ENCODE peak calls at places on chromosomes 2 and 18, in ten cellular contexts. G, X, W, A, V, U, I, K, L and O are unnamed samples.

GRCh38 chr2:9752441-9753275 is 90.6 kb upstream of the TAF1B start:
- DNase-seq in G (no peak), X (peak), W (peak), A (peak), V (no peak), U (peak), I (peak), K (no peak), L (no peak), O (no peak)

GRCh38 chr2:43075054-43075593 is 151.3 kb downstream of the ZFP36L2 start:
- DNase-seq in G (peak), X (peak), W (peak), A (peak), V (peak), U (no peak), I (no peak), K (peak), L (peak), O (no peak)

GRCh38 chr2:9753276-9753600 is 90.0 kb upstream of the TAF1B start:
- DNase-seq in G (peak), X (peak), W (peak), A (no peak), V (peak), U (peak), I (peak), K (peak), L (peak), O (no peak)

GRCh38 chr2:24616606-24617005 is 125.6 kb downstream of the NCOA1 start:
- DNase-seq in G (no peak), X (no peak), W (no peak), A (no peak), V (no peak), U (no peak), I (no peak), K (no peak), L (no peak), O (no peak)

GRCh38 chr18:46174317-46175039 is 70.3 kb downstream of the HAUS1 start:
- DNase-seq in G (no peak), X (peak), W (no peak), A (no peak), V (no peak), U (peak), I (peak), K (peak), L (peak), O (no peak)

GRCh38 chr2:220275454-220275853 is 648.0 kb downstream of the SLC4A3 start:
- DNase-seq in G (no peak), X (no peak), W (peak), A (no peak), V (no peak), U (no peak), I (no peak), K (no peak), L (no peak), O (no peak)

GRCh38 chr2:231709981-231710750 is 1.8 kb downstream of the PTMA start:
- DNase-seq in G (peak), X (peak), W (peak), A (peak), V (peak), U (peak), I (peak), K (peak), L (peak), O (peak)

GRCh38 chr2:2860583-2861300 is 516.9 kb downstream of the EIPR1 start:
- DNase-seq in G (no peak), X (no peak), W (peak), A (no peak), V (no peak), U (no peak), I (no peak), K (no peak), L (no peak), O (no peak)

GRCh38 chr2:229164545-229165249 is 106.4 kb downstream of the PID1 start:
- DNase-seq in G (no peak), X (peak), W (no peak), A (no peak), V (no peak), U (no peak), I (no peak), K (no peak), L (no peak), O (no peak)

GRCh38 chr18:48997985-48998831 is 47.4 kb upstream of the SMAD7 start:
- DNase-seq in G (peak), X (peak), W (peak), A (peak), V (peak), U (no peak), I (no peak), K (peak), L (no peak), O (no peak)

GRCh38 chr2:97663962-97664635 is at the start of gene ACTR1B:
- DNase-seq in G (peak), X (peak), W (peak), A (peak), V (peak), U (peak), I (peak), K (peak), L (peak), O (peak)
- TF ChIP-seq CTCF in G (no peak), X (peak), W (peak), A (peak), V (peak), U (peak), I (peak), K (peak), L (no peak), O (no peak)

DNA sequence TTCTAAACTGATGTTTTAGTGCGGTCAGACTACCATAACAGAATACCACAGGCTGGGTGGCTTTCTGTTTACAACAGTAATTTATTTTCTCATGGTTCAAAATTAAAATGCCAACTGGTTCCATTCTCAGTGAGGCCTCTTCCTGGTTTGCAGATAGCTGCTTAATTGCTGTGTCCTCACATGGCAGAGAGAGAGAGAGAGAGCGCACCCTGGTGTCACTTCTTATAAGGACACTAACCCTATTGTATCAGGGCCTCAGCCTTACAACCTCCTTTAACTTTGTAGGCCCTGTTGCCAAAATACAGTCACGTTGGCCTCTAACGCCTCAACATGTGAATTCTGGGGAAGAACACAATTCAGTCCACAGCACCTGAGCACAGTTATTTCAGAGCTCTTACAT is 37.5 kb upstream of the ZNF385B start:
- DNase-seq in G (no peak), X (peak), W (peak), A (peak), V (no peak), U (no peak), I (peak), K (no peak), L (no peak), O (no peak)
- TF ChIP-seq CTCF in G (no peak), X (peak), W (peak), A (peak), V (no peak), U (no peak), I (no peak), K (no peak), L (no peak), O (no peak)

DNA sequence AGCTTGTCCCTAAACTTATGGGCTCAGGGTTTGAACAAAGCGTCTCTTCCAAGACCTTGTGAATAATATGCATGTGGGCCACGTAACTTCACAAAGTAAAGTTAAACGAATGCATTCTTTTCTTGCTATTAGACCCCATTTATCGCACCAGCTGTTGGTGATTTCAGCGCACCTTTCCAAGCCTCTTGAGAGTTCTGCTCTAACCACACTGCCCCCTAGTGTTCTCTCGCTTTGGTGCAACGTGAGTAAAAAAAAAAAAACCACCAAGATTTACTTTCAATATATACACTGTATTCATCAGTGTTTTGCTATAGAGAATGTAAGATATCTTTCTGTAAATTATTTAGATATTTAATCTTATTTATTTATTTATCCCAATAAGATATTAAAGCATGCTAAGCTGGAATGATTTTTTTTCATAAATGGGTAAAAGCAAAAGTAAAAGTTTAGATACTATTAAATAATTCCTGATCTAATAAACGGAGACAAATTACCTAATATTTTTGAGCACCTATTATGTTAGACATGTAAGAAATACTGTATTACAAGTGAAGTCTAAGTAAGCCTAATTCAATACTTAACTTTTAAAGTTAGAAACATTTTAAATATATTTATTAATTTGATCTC is 459.5 kb downstream of the DLGAP1 start:
- DNase-seq in G (no peak), X (peak), W (peak), A (peak), V (peak), U (peak), I (peak), K (peak), L (peak), O (peak)
- TF ChIP-seq CTCF in G (no peak), X (peak), W (peak), A (peak), V (peak), U (peak), I (peak), K (peak), L (peak), O (no peak)

GRCh38 chr2:140586379-140586778 is 1544.4 kb downstream of the LRP1B start:
- DNase-seq in G (no peak), X (peak), W (peak), A (peak), V (no peak), U (no peak), I (peak), K (no peak), L (no peak), O (no peak)
- TF ChIP-seq CTCF in G (no peak), X (peak), W (peak), A (peak), V (no peak), U (no peak), I (peak), K (no peak), L (no peak), O (no peak)

GRCh38 chr18:6266212-6266611 is 148.5 kb downstream of the L3MBTL4 start:
- DNase-seq in G (no peak), X (no peak), W (no peak), A (no peak), V (no peak), U (no peak), I (no peak), K (no peak), L (no peak), O (no peak)
- TF ChIP-seq CTCF in G (no peak), X (no peak), W (no peak), A (no peak), V (no peak), U (no peak), I (no peak), K (no peak), L (no peak), O (no peak)

DNA sequence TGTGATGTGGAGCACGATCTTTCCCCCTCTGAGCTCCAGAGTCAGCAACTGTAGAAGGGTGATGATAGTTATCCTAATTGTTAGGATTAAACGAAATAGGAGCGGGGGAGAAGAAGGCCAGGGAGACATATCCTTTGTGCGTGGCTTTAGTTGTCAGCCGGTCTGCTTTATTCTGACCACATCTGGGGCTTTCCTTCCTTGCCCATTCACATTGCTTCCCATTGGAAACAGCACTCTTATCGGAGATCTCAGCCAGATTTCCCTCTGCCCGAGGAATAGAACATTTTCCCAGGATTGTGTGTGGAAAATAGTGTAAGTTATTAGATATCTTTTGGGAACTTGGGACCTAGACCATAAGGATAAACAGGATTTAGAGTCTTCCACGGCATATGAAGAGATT is 1.5 kb downstream of the RALB start:
- DNase-seq in G (no peak), X (no peak), W (no peak), A (no peak), V (no peak), U (no peak), I (no peak), K (no peak), L (no peak), O (no peak)
- TF ChIP-seq CTCF in G (no peak), X (no peak), W (no peak), A (no peak), V (no peak), U (no peak), I (no peak), K (no peak), L (no peak), O (no peak)

GRCh38 chr2:174180165-174180724 is 68.1 kb downstream of the OLA1 start:
- DNase-seq in G (no peak), X (peak), W (peak), A (peak), V (no peak), U (no peak), I (no peak), K (no peak), L (no peak), O (no peak)
- TF ChIP-seq CTCF in G (no peak), X (peak), W (no peak), A (peak), V (no peak), U (no peak), I (no peak), K (no peak), L (no peak), O (no peak)

GRCh38 chr2:197152451-197153228 is 157.9 kb downstream of the ANKRD44 start:
- DNase-seq in G (no peak), X (no peak), W (peak), A (no peak), V (no peak), U (no peak), I (no peak), K (no peak), L (no peak), O (no peak)
- TF ChIP-seq CTCF in G (no peak), X (no peak), W (no peak), A (no peak), V (no peak), U (peak), I (no peak), K (no peak), L (no peak), O (no peak)